ENCODE peak calls at places on chromosomes 1 and 21, in six cellular contexts. U is cardiac muscle cell, N is body of pancreas, D is GM23338, X is endothelial cell of umbilical vein, I is adrenal gland. O is an unnamed sample.

GRCh38 chr1:151266315-151266714 is 11.8 kb downstream of the PSMD4 start:
- DNase-seq in D (no peak), N (no peak), X (no peak), U (no peak), I (no peak), O (no peak)

GRCh38 chr21:31913191-31913608 is 40.4 kb downstream of the HUNK start:
- DNase-seq in I (no peak), N (no peak), X (no peak), U (peak), D (no peak), O (no peak)

GRCh38 chr1:116855788-116856187 is 53.9 kb upstream of the PTGFRN start:
- DNase-seq in D (no peak), X (no peak), N (no peak), I (no peak), U (no peak), O (no peak)

GRCh38 chr1:29569971-29570634 is 333.8 kb downstream of the PTPRU start:
- DNase-seq in U (no peak), I (no peak), N (no peak), X (no peak), D (no peak), O (no peak)

GRCh38 chr1:184974086-184974836 is at the start of gene NIBAN1:
- DNase-seq in D (peak), U (peak), I (peak), N (peak), X (peak), O (peak)

GRCh38 chr1:189275786-189276185 is 1201.9 kb downstream of the BRINP3 start:
- DNase-seq in I (no peak), U (no peak), N (no peak), X (no peak), D (no peak), O (no peak)

GRCh38 chr1:56301791-56302190 is 277.6 kb downstream of the PLPP3 start:
- DNase-seq in N (no peak), U (no peak), I (no peak), X (peak), D (no peak), O (no peak)

GRCh38 chr1:21573971-21574458 is 64.8 kb downstream of the ALPL start:
- DNase-seq in U (peak), I (peak), D (peak), X (peak), N (peak), O (peak)

GRCh38 chr1:153985341-153985912 is 712 bp downstream of the RAB13 start:
- DNase-seq in D (peak), I (peak), U (no peak), X (peak), N (no peak), O (no peak)

GRCh38 chr1:234980224-234980656 is 148.4 kb downstream of the TOMM20 start:
- DNase-seq in I (no peak), D (no peak), X (no peak), N (no peak), U (no peak), O (no peak)

GRCh38 chr1:234981758-234982157 is 146.9 kb downstream of the TOMM20 start:
- DNase-seq in I (no peak), D (no peak), X (no peak), N (no peak), U (no peak), O (no peak)

GRCh38 chr1:234978397-234979291 is 150.0 kb downstream of the TOMM20 start:
- DNase-seq in U (no peak), D (no peak), I (peak), X (peak), N (peak), O (peak)

GRCh38 chr1:234979316-234980223 is 149.1 kb downstream of the TOMM20 start:
- DNase-seq in U (no peak), X (peak), D (no peak), N (no peak), I (peak), O (no peak)

DNA sequence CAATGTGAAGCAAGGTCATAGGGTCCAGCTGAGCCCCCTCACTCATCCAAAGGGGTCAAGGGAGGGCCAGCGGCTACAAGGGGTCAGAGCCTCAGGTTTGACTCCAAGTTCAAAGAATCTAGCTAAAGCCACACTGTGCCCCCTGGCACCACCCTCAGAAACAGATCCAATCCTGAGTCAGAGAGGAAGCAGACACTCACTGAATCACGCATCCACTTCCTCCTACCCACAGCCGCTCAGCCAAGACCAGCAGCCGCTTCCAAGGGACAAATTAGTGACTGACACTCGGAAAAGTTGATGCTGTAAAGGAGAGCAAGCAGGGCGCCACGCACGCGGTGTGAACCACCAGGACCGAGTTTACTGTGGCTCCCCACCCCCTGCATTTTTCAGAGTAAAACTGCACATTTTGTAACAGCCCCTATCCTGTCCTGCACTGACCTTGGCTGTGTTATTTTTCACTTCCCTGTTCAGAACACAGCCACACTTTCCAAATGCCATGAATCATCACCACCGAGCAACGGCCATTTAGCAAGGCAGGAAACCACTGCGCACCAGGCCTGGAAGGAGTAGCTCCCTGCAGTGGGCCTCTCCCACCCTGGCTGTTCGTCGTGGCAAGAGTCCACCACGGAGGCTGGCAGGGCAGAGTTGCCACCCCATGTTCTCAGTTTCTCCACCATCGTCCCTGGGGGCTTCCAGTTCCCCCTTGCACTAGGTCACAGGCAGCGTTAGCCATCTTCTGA is 147.8 kb downstream of the TOMM20 start:
- DNase-seq in N (peak), X (peak), D (no peak), I (peak), U (no peak), O (peak)
- H3K27ac ChIP-seq in N (peak), X (peak), D (no peak), I (peak), U (peak), O (peak)

GRCh38 chr1:229303855-229304254 is 32.9 kb downstream of the RAB4A start:
- DNase-seq in N (no peak), I (no peak), U (no peak), X (no peak), D (no peak), O (no peak)
- TF ChIP-seq CTCF in N (no peak), I (no peak), U (no peak), X (no peak), D (no peak), O (no peak)

GRCh38 chr1:101028466-101028865 is 2.9 kb upstream of the DPH5 start:
- DNase-seq in N (no peak), U (no peak), I (no peak), X (peak), D (no peak), O (no peak)

GRCh38 chr1:101026394-101026788 is 807 bp upstream of the DPH5 start:
- DNase-seq in U (no peak), I (no peak), X (no peak), D (no peak), N (no peak), O (no peak)

GRCh38 chr1:101027194-101027772 is 1.7 kb upstream of the DPH5 start:
- DNase-seq in U (no peak), X (no peak), I (no peak), D (no peak), N (no peak), O (no peak)

GRCh38 chr1:101025283-101025679 is 303 bp downstream of the DPH5 start:
- DNase-seq in D (peak), I (no peak), N (no peak), X (no peak), U (peak), O (no peak)

DNA sequence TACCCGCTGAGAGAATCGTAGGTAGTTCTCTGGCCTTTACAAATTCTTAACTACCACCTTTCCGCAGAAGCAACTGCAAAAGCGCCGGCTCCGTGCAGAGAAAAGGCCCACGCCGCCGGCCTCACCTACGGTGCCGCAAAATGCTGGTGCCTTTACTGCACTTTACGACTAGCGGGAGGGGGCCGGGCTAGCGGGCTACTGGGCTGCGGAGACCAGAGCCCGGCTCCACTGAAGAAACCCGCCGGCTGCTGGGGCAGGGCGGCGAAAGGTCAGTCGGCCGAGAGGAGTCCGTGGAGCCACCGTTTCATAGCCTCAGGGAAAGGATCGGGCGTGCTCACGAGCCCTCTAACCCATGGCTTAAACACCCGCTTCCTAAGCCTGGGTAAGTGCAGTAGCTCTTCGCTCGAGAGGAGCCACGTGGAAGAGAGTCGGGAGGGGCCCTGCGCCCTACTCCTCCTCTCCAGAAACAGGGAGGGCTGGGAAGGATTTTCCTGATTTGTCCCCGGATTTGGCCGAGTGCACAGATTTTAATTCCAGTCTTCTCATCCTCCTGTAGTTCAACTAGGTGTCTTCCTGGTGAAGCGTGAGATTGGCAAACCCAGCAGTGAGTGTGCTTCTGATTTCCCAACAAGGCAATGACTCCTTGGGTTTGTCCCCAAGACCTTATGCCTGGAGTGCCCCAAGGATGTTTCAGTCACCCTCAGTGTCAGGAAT is at the start of gene DPH5:
- DNase-seq in D (peak), X (peak), U (peak), I (peak), N (peak), O (peak)
- H3K4me3 ChIP-seq in D (peak), X (peak), U (peak), I (peak), N (peak), O (peak)

DNA sequence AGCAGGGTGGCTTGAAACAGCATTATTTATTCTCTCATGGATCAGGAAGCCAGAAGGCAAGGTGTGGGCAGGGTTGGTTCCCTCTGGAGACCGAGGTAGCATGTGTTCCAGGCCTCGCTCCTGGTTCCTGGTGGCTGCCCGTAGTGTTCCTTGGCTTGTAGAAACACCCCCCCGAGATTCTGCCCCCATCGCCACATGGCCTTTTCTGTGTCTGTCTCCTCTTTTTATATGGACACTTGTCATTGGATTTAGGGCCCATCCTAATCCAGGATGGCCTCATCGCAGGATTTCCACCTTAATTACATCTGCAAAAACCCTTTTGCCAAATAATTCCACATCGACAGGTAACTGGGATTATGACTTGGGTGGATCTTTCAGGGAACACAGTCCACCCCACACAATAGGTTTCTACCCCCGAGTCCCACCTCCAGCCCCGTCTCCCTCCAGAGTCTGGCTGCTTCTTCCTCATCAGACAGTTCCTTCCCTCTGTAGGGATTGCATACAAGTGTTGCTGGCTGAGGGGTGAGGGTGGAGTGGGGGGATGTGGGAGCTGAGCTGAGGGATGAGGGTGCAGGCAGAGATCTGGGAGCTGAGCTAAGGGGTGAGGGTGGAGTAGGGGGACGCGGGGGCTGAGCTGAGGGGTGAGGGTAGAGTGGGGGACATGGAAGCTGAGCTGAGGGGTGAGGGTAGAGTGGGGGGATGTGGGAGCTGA is 12.3 kb upstream of the NPHP4 start:
- DNase-seq in D (no peak), I (no peak), X (no peak), N (peak), U (no peak), O (peak)
- H3K27ac ChIP-seq in D (no peak), I (no peak), X (no peak), N (no peak), U (no peak), O (peak)

DNA sequence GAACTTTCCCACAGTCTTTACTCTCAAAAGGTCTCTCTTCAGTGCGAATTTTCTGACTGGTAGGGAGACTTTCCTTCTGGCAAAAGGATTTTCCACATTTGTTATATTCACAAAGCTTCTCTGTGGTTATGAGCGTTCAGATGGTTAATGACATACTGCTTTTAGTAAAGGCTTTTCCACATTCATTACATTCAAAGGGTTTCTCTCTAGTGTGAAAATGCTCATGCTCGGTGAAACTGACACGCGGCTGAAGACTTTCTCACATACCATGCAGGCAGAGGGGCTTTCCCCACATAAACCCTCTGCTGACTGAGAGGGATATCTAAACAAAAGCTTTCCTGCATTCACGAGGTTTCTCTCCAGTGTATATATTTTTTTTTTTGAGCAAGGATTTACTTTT is 9.9 kb upstream of the KLF18 start:
- DNase-seq in X (no peak), D (no peak), U (no peak), I (no peak), N (no peak), O (no peak)
- TF ChIP-seq CTCF in X (no peak), D (no peak), U (no peak), I (no peak), N (no peak), O (no peak)

O was measured in left ventricle myocardium inferior.